ENCODE peak calls at places on chromosome 16, in ten cellular contexts. X, L, J, O, Q, U, G, I, A and W are unnamed samples.

GRCh38 chr16:85061566-85061965 is 34.0 kb downstream of the KIAA0513 start:
- DNase-seq in X (no peak), L (no peak), J (no peak), O (peak; percentile 62), Q (peak; percentile 88), U (no peak), G (no peak), I (no peak), A (no peak), W (no peak)

GRCh38 chr16:19228057-19228456 is 57.5 kb upstream of the CLEC19A start:
- DNase-seq in X (no peak), L (peak; percentile 38), J (no peak), O (no peak), Q (no peak), U (no peak), G (no peak), I (no peak), A (no peak), W (no peak)

GRCh38 chr16:31204871-31205666 is 2.5 kb upstream of the PYCARD start:
- DNase-seq in X (no peak), L (no peak), J (no peak), O (no peak), Q (no peak), U (no peak), G (no peak), I (no peak), A (no peak), W (no peak)

GRCh38 chr16:4780235-4780634 is 7.9 kb downstream of the SEPTIN12 start:
- DNase-seq in X (no peak), L (no peak), J (no peak), O (no peak), Q (no peak), U (no peak), G (no peak), I (no peak), A (no peak), W (no peak)

GRCh38 chr16:75660321-75660720 is 12.7 kb downstream of the TERF2IP start:
- DNase-seq in X (no peak), L (no peak), J (no peak), O (no peak), Q (no peak), U (peak; percentile 37), G (no peak), I (no peak), A (no peak), W (no peak)

GRCh38 chr16:20001856-20002707 is 71.6 kb downstream of the GPR139 start:
- DNase-seq in X (no peak), L (no peak), J (no peak), O (no peak), Q (no peak), U (no peak), G (no peak), I (no peak), A (no peak), W (no peak)

GRCh38 chr16:29900102-29900887 is at the start of gene ASPHD1:
- DNase-seq in X (peak; percentile 41), L (peak; percentile 93), J (peak; percentile 87), O (peak; percentile 70), Q (peak; percentile 83), U (peak; percentile 88), G (peak; percentile 64), I (no peak), A (no peak), W (peak; percentile 70)

GRCh38 chr16:88769617-88770458 is 15.2 kb downstream of the PIEZO1 start:
- DNase-seq in X (no peak), L (peak; percentile 85), J (no peak), O (peak; percentile 65), Q (peak; percentile 65), U (no peak), G (peak; percentile 75), I (peak; percentile 61), A (no peak), W (no peak)

GRCh38 chr16:50821586-50821985 is 79.7 kb downstream of the CYLD start:
- DNase-seq in X (no peak), L (peak; percentile 26), J (no peak), O (no peak), Q (no peak), U (no peak), G (no peak), I (no peak), A (no peak), W (no peak)